ENCODE peak calls at places on chromosomes 16 and 17, in nine cellular contexts. H is body of pancreas; B is fibroblast of lung; I is endothelial cell of umbilical vein; G is CD4-positive, CD25-positive, alpha-beta regulatory T cell; N is heart left ventricle; A is hepatocyte; Y is A673; W is IMR-90. J is an unnamed sample.

GRCh38 chr17:68310141-68310540 is 18.8 kb downstream of the ARSG start:
- DNase-seq in H (no peak), B (peak; percentile 19), I (no peak), G (no peak), N (no peak), A (no peak), Y (no peak), W (no peak), J (no peak)

GRCh38 chr17:82938486-82939212 is 98.8 kb upstream of the ZNF750 start:
- DNase-seq in H (peak; percentile 1), B (no peak), I (no peak), G (no peak), N (peak; percentile 12), A (no peak), Y (no peak), W (no peak), J (no peak)

GRCh38 chr17:48646183-48647102 is 20.3 kb upstream of the HOXB9 start:
- DNase-seq in H (no peak), B (no peak), I (no peak), G (no peak), N (no peak), A (no peak), Y (no peak), W (no peak), J (no peak)

GRCh38 chr16:87575027-87575804 is 27.1 kb upstream of the JPH3 start:
- DNase-seq in H (no peak), B (no peak), I (no peak), G (no peak), N (no peak), A (no peak), Y (no peak), W (no peak), J (no peak)

GRCh38 chr17:35855965-35856364 is 12.7 kb downstream of the HEATR9 start:
- DNase-seq in H (no peak), B (no peak), I (no peak), G (no peak), N (no peak), A (no peak), Y (no peak), W (no peak), J (no peak)

GRCh38 chr17:53150101-53150698 is 672.5 kb upstream of the KIF2B start:
- DNase-seq in H (no peak), B (no peak), I (no peak), G (no peak), N (no peak), A (peak; percentile 43), Y (peak; percentile 26), W (no peak), J (peak; percentile 10)

GRCh38 chr17:949623-950338 is 29.8 kb downstream of the NXN start:
- DNase-seq in H (no peak), B (no peak), I (no peak), G (no peak), N (no peak), A (no peak), Y (peak; percentile 65), W (no peak), J (no peak)

GRCh38 chr16:46889942-46890300 is 5.8 kb downstream of the GPT2 start:
- DNase-seq in H (no peak), B (no peak), I (no peak), G (no peak), N (no peak), A (peak; percentile 3), Y (no peak), W (no peak), J (no peak)

GRCh38 chr17:19382581-19383444 is 4.2 kb downstream of the MFAP4 start:
- DNase-seq in H (no peak), B (no peak), I (no peak), G (no peak), N (no peak), A (no peak), Y (no peak), W (no peak), J (peak; percentile 10)

GRCh38 chr17:19383681-19384470 is 3.1 kb downstream of the MFAP4 start:
- DNase-seq in H (no peak), B (no peak), I (no peak), G (no peak), N (no peak), A (no peak), Y (no peak), W (peak; percentile 37), J (peak; percentile 53)

GRCh38 chr17:19386276-19386863 is 620 bp downstream of the MFAP4 start:
- DNase-seq in H (peak; percentile 68), B (peak; percentile 82), I (no peak), G (no peak), N (no peak), A (peak; percentile 83), Y (peak; percentile 44), W (peak; percentile 92), J (peak; percentile 68)

GRCh38 chr17:19386974-19387920 is at the start of gene MFAP4:
- DNase-seq in H (peak; percentile 55), B (peak; percentile 90), I (no peak), G (no peak), N (peak; percentile 78), A (peak; percentile 90), Y (peak; percentile 92), W (peak; percentile 90), J (peak; percentile 100)

GRCh38 chr17:19384723-19385391 is 2.1 kb downstream of the MFAP4 start:
- DNase-seq in H (peak; percentile 51), B (peak; percentile 70), I (no peak), G (no peak), N (peak; percentile 84), A (peak; percentile 88), Y (peak; percentile 93), W (peak; percentile 91), J (peak; percentile 100)
- H3K4me3 ChIP-seq in H (no peak overlapping the region), B (peak overlapping the region; percentile 56), I (no peak overlapping the region), G (no peak overlapping the region), N (peak overlapping the region; percentile 56), A (peak overlapping the region; percentile 6), Y (peak overlapping the region; percentile 54), W (no peak overlapping the region), J (no peak overlapping the region)

DNA sequence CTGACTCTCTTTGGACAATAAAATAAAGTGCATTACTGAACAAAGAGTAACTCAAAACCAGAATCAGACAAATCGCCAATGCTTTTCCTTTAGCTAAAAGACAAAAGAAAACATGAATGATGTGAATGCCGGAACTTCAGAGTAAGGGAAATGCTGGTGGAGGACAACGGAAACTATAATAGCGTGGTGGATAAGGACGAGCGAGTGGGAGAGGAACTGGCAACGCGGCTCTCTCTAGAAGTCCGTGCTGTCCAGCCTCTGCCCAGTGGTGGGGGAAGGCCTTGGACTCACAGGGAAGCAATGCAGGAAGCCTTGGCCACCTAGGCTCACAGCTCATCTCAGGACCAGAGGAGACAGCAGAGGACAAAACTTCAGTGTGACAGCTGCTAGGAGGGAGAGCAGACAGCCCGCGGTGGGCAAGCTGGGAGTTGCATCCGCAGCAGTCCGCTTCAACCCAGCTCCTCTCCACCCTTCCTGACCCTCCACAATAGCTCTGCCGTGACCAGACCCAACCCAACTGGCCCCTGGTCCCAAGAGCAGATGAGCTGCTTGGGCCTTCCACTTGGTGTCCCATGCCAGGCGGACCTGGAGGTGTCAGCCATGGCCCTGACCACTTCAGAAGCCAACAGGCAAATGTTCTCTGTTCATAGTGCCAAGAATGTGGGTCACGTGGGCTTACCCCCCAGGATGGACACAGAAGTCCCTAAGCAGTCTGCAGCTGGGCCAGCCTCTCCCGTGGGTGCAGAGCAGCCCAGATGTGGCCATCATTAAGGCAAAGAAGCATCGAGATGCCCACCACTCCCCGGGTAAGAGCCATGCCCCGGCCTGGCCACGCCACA is 5.3 kb upstream of the FAAP100 start:
- DNase-seq in H (no peak), B (no peak), I (no peak), G (no peak), N (no peak), A (no peak), Y (no peak), W (no peak), J (no peak)
- H3K4me1 ChIP-seq in H (peaks cover 15% of the 10 kb centered on the region), B (peaks cover 28% of the 10 kb centered on the region), I (peaks cover 50% of the 10 kb centered on the region), G (peaks cover 14% of the 10 kb centered on the region), N (peaks cover 55% of the 10 kb centered on the region), A (peaks cover 17% of the 10 kb centered on the region), Y (peaks cover 39% of the 10 kb centered on the region), W (peaks cover 17% of the 10 kb centered on the region), J (peaks cover 3% of the 10 kb centered on the region)

GRCh38 chr17:76414334-76415295 is 30.2 kb downstream of the SPHK1 start:
- DNase-seq in H (peak; percentile 73), B (peak; percentile 77), I (peak; percentile 44), G (no peak), N (peak; percentile 83), A (peak; percentile 66), Y (peak; percentile 26), W (peak; percentile 69), J (peak; percentile 88)
- H3K27ac ChIP-seq in H (no peak overlapping the region), B (no peak overlapping the region), I (no peak overlapping the region), G (no peak overlapping the region), N (peak overlapping the region; percentile 27), A (no peak overlapping the region), Y (no peak overlapping the region), W (no peak overlapping the region), J (no peak overlapping the region)

GRCh38 chr17:2828396-2829038 is 32.3 kb downstream of the RAP1GAP2 start:
- DNase-seq in H (peak; percentile 72), B (peak; percentile 17), I (peak; percentile 44), G (peak; percentile 64), N (peak; percentile 78), A (peak; percentile 85), Y (peak; percentile 63), W (peak; percentile 19), J (peak; percentile 68)
- H3K4me3 ChIP-seq in H (no peak overlapping the region), B (no peak overlapping the region), I (no peak overlapping the region), G (peak overlapping the region; percentile 15), N (no peak overlapping the region), A (no peak overlapping the region), Y (no peak overlapping the region), W (no peak overlapping the region), J (no peak overlapping the region)

DNA sequence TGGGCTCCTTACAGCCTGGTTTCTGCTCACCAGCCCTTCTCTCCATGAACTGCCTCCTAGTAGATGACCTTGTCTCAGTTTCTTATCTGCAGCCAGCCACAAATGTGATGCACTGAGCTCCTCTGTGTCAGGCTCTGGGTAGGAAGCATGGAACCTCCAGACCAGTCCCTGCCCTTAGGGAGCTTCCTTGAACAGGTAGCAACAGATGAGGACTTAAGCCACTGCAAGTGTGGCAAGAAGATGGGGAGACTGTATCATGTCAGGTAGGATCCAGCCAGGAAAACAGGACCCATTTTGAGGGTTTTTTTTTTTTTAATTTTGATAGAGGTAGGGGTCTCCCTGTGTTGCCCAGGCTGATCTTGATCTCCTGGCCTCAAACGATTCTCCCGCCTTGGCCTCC is 5.3 kb upstream of the MAP3K14 start:
- DNase-seq in H (no peak), B (no peak), I (no peak), G (no peak), N (no peak), A (no peak), Y (no peak), W (no peak), J (no peak)
- H3K4me1 ChIP-seq in H (peaks cover 10% of the 10 kb centered on the region), B (peaks cover 31% of the 10 kb centered on the region), I (peaks cover 21% of the 10 kb centered on the region), G (peaks cover 27% of the 10 kb centered on the region), N (peaks cover 15% of the 10 kb centered on the region), A (peaks cover 16% of the 10 kb centered on the region), Y (peaks cover 11% of the 10 kb centered on the region), W (peaks cover 27% of the 10 kb centered on the region), J (peaks cover 27% of the 10 kb centered on the region)

DNA sequence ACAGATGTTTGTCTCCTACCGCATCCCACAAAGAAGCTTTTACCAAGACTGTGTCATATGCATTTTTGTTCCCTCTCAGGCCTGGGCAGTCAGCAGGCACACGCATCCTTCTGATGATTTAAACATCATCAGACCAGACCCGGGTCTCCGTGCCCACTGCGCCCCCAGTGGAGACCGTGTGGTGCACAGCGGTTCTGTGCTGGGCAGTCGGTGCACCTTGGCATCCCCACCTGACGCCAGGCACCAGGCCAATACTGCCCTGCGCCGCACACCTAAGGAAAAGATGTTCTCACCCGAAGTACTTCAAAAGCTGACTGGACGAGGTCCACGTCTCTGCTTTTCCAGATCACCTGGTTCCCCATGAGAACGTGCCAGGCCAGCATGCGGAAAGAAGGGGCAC is 10.6 kb upstream of the PLD6 start:
- DNase-seq in H (no peak), B (no peak), I (no peak), G (no peak), N (no peak), A (no peak), Y (no peak), W (no peak), J (no peak)
- H3K27ac ChIP-seq in H (no peak overlapping the region), B (no peak overlapping the region), I (no peak overlapping the region), G (no peak overlapping the region), N (no peak overlapping the region), A (no peak overlapping the region), Y (no peak overlapping the region), W (no peak overlapping the region), J (no peak overlapping the region)

J was measured in SJCRH30.